ENCODE peak calls at places on chromosomes 5 and 9, in eight cellular contexts. S, R, B, Y, G, U, Z and P are unnamed samples. For H3K4me1, the result is how much of the 10 kb centered on the place peaks cover.

GRCh38 chr5:142737169-142737568 is 33.0 kb upstream of the ARHGAP26 start:
- DNase-seq in S (no peak), R (no peak), B (no peak), Y (no peak), G (no peak), U (no peak), Z (no peak), P (no peak)

GRCh38 chr5:1538741-1539392 is 15.1 kb upstream of the LPCAT1 start:
- DNase-seq in S (no peak), R (no peak), B (no peak), Y (no peak), G (no peak), U (no peak), Z (no peak), P (no peak)

GRCh38 chr5:177491429-177491945 is 5.9 kb downstream of the PDLIM7 start:
- DNase-seq in S (no peak), R (no peak), B (no peak), Y (no peak), G (peak), U (no peak), Z (peak), P (no peak)

GRCh38 chr5:31196309-31196708 is 2.8 kb downstream of the CDH6 start:
- DNase-seq in S (no peak), R (no peak), B (peak), Y (no peak), G (no peak), U (no peak), Z (peak), P (no peak)

GRCh38 chr5:150590979-150591411 is 49.5 kb upstream of the SYNPO start:
- DNase-seq in S (no peak), R (no peak), B (no peak), Y (peak), G (no peak), U (no peak), Z (no peak), P (peak)

GRCh38 chr5:170719551-170719950 is 64.0 kb upstream of the GABRP start:
- DNase-seq in S (no peak), R (no peak), B (no peak), Y (no peak), G (no peak), U (no peak), Z (no peak), P (no peak)

GRCh38 chr9:26326473-26327044 is 566.0 kb downstream of the CAAP1 start:
- DNase-seq in S (no peak), R (peak), B (peak), Y (no peak), G (no peak), U (peak), Z (peak), P (no peak)

GRCh38 chr9:130815242-130815808 is 19.7 kb upstream of the ABL1 start:
- DNase-seq in S (no peak), R (no peak), B (no peak), Y (no peak), G (no peak), U (no peak), Z (no peak), P (no peak)

GRCh38 chr9:121619989-121620673 is 31.3 kb upstream of the DAB2IP start:
- DNase-seq in S (no peak), R (no peak), B (no peak), Y (peak), G (no peak), U (no peak), Z (no peak), P (peak)

GRCh38 chr5:165139730-165140129 is 1634.3 kb downstream of the MAT2B start:
- DNase-seq in S (no peak), R (no peak), B (no peak), Y (no peak), G (no peak), U (no peak), Z (no peak), P (no peak)

GRCh38 chr9:70479880-70480291 is 65.4 kb upstream of the KLF9 start:
- DNase-seq in S (no peak), R (no peak), B (peak), Y (no peak), G (peak), U (peak), Z (no peak), P (no peak)

GRCh38 chr9:136606687-136607333 is 55.9 kb upstream of the EGFL7 start:
- DNase-seq in S (no peak), R (no peak), B (no peak), Y (no peak), G (no peak), U (no peak), Z (no peak), P (no peak)

GRCh38 chr9:102587231-102587630 is 407.9 kb upstream of the CYLC2 start:
- DNase-seq in S (no peak), R (no peak), B (no peak), Y (no peak), G (no peak), U (no peak), Z (no peak), P (no peak)

GRCh38 chr9:37426846-37427245 is 4.3 kb downstream of the GRHPR start:
- DNase-seq in S (no peak), R (no peak), B (no peak), Y (no peak), G (no peak), U (no peak), Z (no peak), P (no peak)

GRCh38 chr5:176892663-176893062 is 6.5 kb downstream of the HK3 start:
- DNase-seq in S (no peak), R (no peak), B (no peak), Y (no peak), G (no peak), U (no peak), Z (no peak), P (no peak)

GRCh38 chr9:96688215-96688614 is 33.1 kb upstream of the PRXL2C start:
- DNase-seq in S (no peak), R (no peak), B (no peak), Y (no peak), G (no peak), U (no peak), Z (no peak), P (no peak)

GRCh38 chr9:13956107-13956506 is 357.8 kb downstream of the NFIB start:
- DNase-seq in S (no peak), R (no peak), B (no peak), Y (no peak), G (no peak), U (no peak), Z (peak), P (no peak)

DNA sequence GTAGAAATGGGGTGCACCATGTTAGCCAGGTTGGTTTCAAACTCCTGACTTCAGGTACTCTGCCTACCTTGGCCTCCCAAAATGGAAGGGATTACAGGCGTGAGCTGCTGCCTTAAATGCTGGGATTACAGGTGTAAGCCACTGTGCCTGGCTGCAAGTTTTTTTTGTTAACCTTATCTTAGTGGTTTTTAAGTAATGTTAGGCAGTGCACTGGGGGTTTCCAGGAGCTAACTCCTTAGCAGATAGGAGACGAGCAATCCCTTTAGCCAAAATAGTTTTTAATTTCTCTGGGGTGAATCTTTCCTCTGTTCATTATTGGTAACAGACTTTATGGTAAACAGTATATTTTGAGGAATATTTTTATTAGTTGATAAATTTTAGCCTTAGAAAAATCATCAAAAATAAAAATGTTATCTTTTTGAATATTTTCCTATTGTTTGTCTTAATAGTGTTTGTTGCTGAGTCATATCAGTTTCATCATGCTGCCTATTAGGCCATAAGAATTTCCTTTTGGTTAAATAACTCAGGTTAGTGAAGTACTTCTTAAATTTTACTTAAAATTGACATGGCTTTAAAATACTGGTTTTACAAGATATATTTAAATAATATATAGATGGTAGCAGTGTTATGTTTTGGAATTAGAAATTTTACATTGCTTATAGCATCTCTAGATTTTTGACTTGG is 37.9 kb downstream of the LMNB1 start:
- DNase-seq in S (no peak), R (no peak), B (peak), Y (no peak), G (no peak), U (no peak), Z (peak), P (no peak)
- H3K4me1 ChIP-seq in S (under half), R (under half), B (under half), Y (under half), G (under half), U (under half), Z (under half), P (under half)

DNA sequence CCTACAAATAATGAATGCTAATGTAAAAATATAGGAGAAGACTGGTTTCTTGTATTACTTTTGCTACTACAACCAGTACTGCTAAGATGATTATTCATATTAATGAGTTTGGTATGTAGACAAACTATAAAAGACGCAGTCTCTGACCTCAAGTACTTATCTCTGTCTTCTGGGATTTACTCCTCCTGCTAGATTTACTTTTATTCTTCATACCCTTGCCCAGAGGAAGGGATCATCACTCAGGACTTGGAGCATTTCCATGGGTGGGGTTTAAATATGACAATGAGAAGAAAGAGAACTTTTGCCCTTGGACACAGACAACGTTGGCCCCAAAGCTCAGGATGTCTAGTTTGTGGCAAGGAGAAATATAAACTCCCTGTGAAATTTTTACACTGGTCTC is 126.1 kb downstream of the BNC2 start:
- DNase-seq in S (no peak), R (no peak), B (peak), Y (no peak), G (no peak), U (no peak), Z (peak), P (no peak)
- H3K4me1 ChIP-seq in S (under half), R (under half), B (under half), Y (under half), G (under half), U (under half), Z (under half), P (under half)

DNA sequence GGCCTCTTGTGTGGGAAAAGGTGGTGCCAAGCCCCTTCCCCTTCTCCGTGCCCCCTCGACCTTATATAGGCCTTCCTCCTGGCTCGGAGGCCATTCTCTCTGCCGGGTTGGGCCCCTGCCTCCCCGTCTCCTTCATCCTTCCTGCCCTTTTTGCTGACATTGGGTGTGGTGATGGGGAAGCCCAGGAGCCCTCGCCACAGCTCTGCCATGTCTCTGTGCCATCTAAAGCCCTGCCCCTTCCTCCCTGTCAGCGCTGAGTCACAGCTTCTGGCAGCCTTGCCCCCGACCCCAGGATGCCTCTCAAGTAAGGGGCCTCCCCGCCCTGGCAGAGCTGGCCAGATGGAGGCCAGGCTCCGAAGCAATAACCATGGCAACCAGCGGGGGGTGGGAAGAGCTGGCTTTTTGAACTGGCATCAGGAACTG is 30.4 kb downstream of the JADE2 start:
- DNase-seq in S (peak), R (peak), B (peak), Y (no peak), G (peak), U (peak), Z (peak), P (peak)
- H3K4me1 ChIP-seq in S (under half), R (under half), B (under half), Y (half or more), G (under half), U (under half), Z (under half), P (under half)

DNA sequence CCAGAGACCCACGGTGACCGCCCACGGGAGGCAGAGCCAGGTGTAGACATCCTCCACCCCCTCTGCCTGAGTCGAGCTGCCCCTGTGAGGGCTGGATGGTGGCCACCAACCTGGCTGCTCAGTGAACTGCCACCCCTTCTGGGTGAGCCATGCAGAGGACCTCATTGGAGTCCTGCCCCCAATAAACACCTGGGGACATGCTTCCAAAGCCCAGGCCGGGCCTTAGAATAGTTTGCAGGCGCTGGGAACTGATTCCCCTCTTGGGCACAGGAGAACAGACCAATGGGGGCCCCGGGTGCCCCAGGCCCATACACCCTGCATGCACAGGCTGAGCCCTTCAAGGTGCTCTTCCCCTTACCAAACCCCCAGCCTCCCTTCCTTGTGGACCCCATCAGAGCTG is 38.1 kb upstream of the GFPT2 start:
- DNase-seq in S (no peak), R (no peak), B (no peak), Y (no peak), G (no peak), U (no peak), Z (no peak), P (no peak)
- H3K4me1 ChIP-seq in S (under half), R (under half), B (under half), Y (under half), G (under half), U (under half), Z (under half), P (under half)

DNA sequence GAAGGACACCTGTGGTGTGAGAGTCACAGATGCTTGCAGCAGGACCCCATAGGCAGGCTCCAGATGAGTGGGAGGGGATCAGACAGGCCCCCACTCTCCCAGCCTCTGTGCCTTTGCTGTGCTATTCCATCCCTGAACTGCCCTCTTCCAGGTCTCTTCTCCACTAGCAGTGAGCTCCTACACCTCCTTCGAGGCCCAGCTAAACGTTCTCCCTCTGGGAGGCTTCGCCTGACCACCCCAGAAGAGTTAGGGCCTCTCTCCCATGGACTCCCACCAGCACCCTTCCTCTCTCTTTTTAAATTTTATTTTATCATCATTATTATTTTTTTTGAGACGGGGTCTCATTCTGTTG is 35.9 kb upstream of the STRBP start:
- DNase-seq in S (no peak), R (no peak), B (no peak), Y (no peak), G (no peak), U (no peak), Z (no peak), P (no peak)
- H3K4me1 ChIP-seq in S (under half), R (under half), B (under half), Y (under half), G (under half), U (under half), Z (under half), P (under half)

GRCh38 chr5:143932584-143932983 is 120.6 kb downstream of the HMHB1 start:
- DNase-seq in S (no peak), R (no peak), B (peak), Y (no peak), G (no peak), U (no peak), Z (no peak), P (no peak)

GRCh38 chr5:143934821-143935220 is 122.9 kb downstream of the HMHB1 start:
- DNase-seq in S (no peak), R (no peak), B (no peak), Y (no peak), G (no peak), U (no peak), Z (no peak), P (no peak)

GRCh38 chr5:143933434-143933833 is 121.5 kb downstream of the HMHB1 start:
- DNase-seq in S (no peak), R (no peak), B (no peak), Y (no peak), G (no peak), U (no peak), Z (peak), P (no peak)

DNA sequence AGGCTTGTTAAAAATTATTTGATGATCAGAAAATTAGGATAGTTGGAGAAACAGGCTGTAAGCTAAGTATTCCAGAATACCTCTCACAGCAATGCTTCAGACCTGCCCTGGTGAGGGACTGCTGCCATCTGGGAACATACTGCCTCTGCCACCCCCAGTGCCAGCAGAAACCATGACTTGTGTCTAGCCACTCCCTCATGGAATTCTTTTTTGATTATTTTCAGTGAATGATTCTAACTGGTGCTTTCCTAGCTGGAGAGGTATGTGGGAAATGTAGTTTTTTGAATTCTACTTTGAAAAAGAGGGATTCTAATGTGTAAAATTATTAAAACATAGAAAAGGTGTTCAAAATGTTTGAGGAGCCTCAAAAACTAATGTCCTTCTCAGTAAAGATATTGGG is 126.3 kb downstream of the HMHB1 start:
- DNase-seq in S (no peak), R (no peak), B (peak), Y (no peak), G (no peak), U (no peak), Z (no peak), P (no peak)
- H3K4me1 ChIP-seq in S (under half), R (under half), B (under half), Y (under half), G (under half), U (under half), Z (under half), P (under half)

GRCh38 chr5:172645271-172645670 is 4.2 kb downstream of the NEURL1B start:
- DNase-seq in S (no peak), R (no peak), B (no peak), Y (no peak), G (peak), U (no peak), Z (no peak), P (peak)

GRCh38 chr5:172644711-172645110 is 3.6 kb downstream of the NEURL1B start:
- DNase-seq in S (no peak), R (no peak), B (no peak), Y (no peak), G (peak), U (no peak), Z (no peak), P (peak)

GRCh38 chr5:172642926-172643325 is 1.9 kb downstream of the NEURL1B start:
- DNase-seq in S (no peak), R (no peak), B (no peak), Y (no peak), G (no peak), U (no peak), Z (no peak), P (no peak)

GRCh38 chr5:172643392-172643871 is 2.4 kb downstream of the NEURL1B start:
- DNase-seq in S (no peak), R (no peak), B (no peak), Y (no peak), G (peak), U (no peak), Z (no peak), P (peak)

GRCh38 chr5:172644229-172644628 is 3.2 kb downstream of the NEURL1B start:
- DNase-seq in S (no peak), R (no peak), B (no peak), Y (no peak), G (peak), U (no peak), Z (no peak), P (no peak)
- H3K4me1 ChIP-seq in S (under half), R (under half), B (under half), Y (half or more), G (under half), U (under half), Z (under half), P (half or more)

DNA sequence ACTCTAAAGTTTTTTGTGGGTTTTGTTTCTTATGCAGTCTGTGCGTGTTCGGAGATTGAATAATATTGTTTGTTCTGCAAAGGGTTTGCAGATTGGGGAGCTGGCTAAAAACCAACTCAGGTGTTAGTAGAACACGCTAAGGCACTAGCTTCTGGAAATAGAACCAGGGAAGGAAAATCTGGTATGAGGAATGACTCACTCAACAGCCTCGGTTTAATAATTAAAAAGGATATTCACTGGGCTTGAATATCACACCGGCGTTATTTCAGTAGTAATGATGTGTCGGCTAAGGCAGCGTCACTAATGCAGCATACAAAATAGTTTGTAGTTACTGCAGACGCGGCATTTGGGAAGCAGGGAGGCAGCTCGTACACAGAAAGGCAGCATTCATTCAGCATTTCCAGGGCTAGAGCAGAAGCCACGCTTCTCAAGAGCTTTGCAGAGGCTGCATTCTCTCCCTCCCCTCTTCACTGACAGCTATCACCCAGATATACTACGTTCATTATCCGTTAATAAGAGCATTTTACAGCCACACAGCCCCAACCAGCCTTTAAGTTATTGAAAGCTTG is 1.7 kb downstream of the ADRA1B start:
- DNase-seq in S (no peak), R (no peak), B (no peak), Y (no peak), G (no peak), U (peak), Z (no peak), P (no peak)
- H3K4me1 ChIP-seq in S (under half), R (under half), B (under half), Y (under half), G (under half), U (under half), Z (under half), P (under half)

GRCh38 chr5:180345781-180346180 is 7.4 kb downstream of the GFPT2 start:
- DNase-seq in S (no peak), R (no peak), B (no peak), Y (no peak), G (no peak), U (no peak), Z (no peak), P (peak)
- H3K4me1 ChIP-seq in S (under half), R (under half), B (under half), Y (under half), G (under half), U (under half), Z (under half), P (under half)